ENCODE peak calls at places on chromosomes 1 and 21, in four cellular contexts. P, W, R and Z are unnamed samples.

GRCh38 chr1:227170361-227171166 is 147.7 kb downstream of the CDC42BPA start:
- DNase-seq in P (no peak), W (no peak), R (no peak), Z (no peak)

GRCh38 chr1:151716771-151717631 is at the start of gene CELF3:
- DNase-seq in P (no peak), W (peak; percentile 93), R (no peak), Z (peak; percentile 83)

GRCh38 chr1:243514927-243515326 is 259.1 kb downstream of the SDCCAG8 start:
- DNase-seq in P (no peak), W (no peak), R (no peak), Z (no peak)

GRCh38 chr1:197400522-197400902 is 132.5 kb downstream of the CRB1 start:
- DNase-seq in P (no peak), W (no peak), R (no peak), Z (no peak)

GRCh38 chr1:28526886-28527285 is 21.0 kb downstream of the RCC1 start:
- DNase-seq in P (peak; percentile 87), W (no peak), R (no peak), Z (peak; percentile 91)

GRCh38 chr1:204830671-204831585 is 39.7 kb upstream of the NFASC start:
- DNase-seq in P (no peak), W (no peak), R (no peak), Z (no peak)

GRCh38 chr1:228272831-228273571 is 65.2 kb downstream of the OBSCN start:
- DNase-seq in P (no peak), W (no peak), R (no peak), Z (no peak)

GRCh38 chr1:33383974-33384767 is 46.7 kb downstream of the PHC2 start:
- DNase-seq in P (no peak), W (no peak), R (no peak), Z (no peak)

GRCh38 chr21:35401476-35401875 is 352.4 kb upstream of the RUNX1 start:
- DNase-seq in P (no peak), W (no peak), R (no peak), Z (no peak)

GRCh38 chr1:241310451-241310850 is 46.6 kb downstream of the RGS7 start:
- DNase-seq in P (no peak), W (no peak), R (no peak), Z (no peak)

GRCh38 chr1:151251656-151252470 is 2.7 kb upstream of the PSMD4 start:
- DNase-seq in P (peak; percentile 60), W (peak; percentile 74), R (no peak), Z (peak; percentile 65)

GRCh38 chr21:45590726-45591618 is 48.7 kb upstream of the SLC19A1 start:
- DNase-seq in P (no peak), W (no peak), R (peak; percentile 48), Z (no peak)

GRCh38 chr1:98286656-98287055 is 365.8 kb upstream of the DPYD start:
- DNase-seq in P (no peak), W (no peak), R (no peak), Z (no peak)

GRCh38 chr1:16074217-16074616 is 766 bp upstream of the FAM131C start:
- DNase-seq in P (no peak), W (no peak), R (no peak), Z (no peak)

GRCh38 chr1:172637522-172637921 is 21.4 kb upstream of the FASLG start:
- DNase-seq in P (no peak), W (no peak), R (no peak), Z (no peak)

GRCh38 chr1:35894183-35894582 is 11.2 kb downstream of the AGO1 start:
- DNase-seq in P (no peak), W (no peak), R (peak; percentile 75), Z (no peak)

GRCh38 chr1:244077473-244078220 is 26.6 kb downstream of the ZBTB18 start:
- DNase-seq in P (no peak), W (no peak), R (no peak), Z (no peak)

GRCh38 chr1:209884249-209884648 is 53.8 kb upstream of the SYT14 start:
- DNase-seq in P (no peak), W (no peak), R (no peak), Z (no peak)

GRCh38 chr1:162006081-162006480 is 17.6 kb downstream of the OLFML2B start:
- DNase-seq in P (no peak), W (no peak), R (no peak), Z (no peak)

GRCh38 chr1:11768821-11769220 is 6.8 kb downstream of the C1orf167 start:
- DNase-seq in P (no peak), W (no peak), R (no peak), Z (no peak)

GRCh38 chr1:198494658-198495103 is 45.8 kb downstream of the ATP6V1G3 start:
- DNase-seq in P (no peak), W (no peak), R (no peak), Z (no peak)

GRCh38 chr1:210001751-210002150 is 63.7 kb downstream of the SYT14 start:
- DNase-seq in P (no peak), W (peak; percentile 29), R (no peak), Z (no peak)

GRCh38 chr1:223136086-223136485 is 7.0 kb downstream of the TLR5 start:
- DNase-seq in P (no peak), W (no peak), R (no peak), Z (no peak)

GRCh38 chr1:2799811-2800663 is 1.5 kb downstream of the TTC34 start:
- DNase-seq in P (no peak), W (no peak), R (no peak), Z (no peak)

GRCh38 chr1:218658899-218659298 is 313.8 kb downstream of the TGFB2 start:
- DNase-seq in P (no peak), W (no peak), R (no peak), Z (no peak)

GRCh38 chr21:44006656-44007055 is 5.5 kb upstream of the TRAPPC10 start:
- DNase-seq in P (no peak), W (no peak), R (no peak), Z (no peak)

GRCh38 chr1:163820748-163821147 is 499.0 kb downstream of the NUF2 start:
- DNase-seq in P (no peak), W (no peak), R (no peak), Z (no peak)

GRCh38 chr1:179043266-179043665 is 17.6 kb downstream of the FAM20B start:
- DNase-seq in P (no peak), W (no peak), R (no peak), Z (no peak)

GRCh38 chr1:55727010-55727409 is 511.8 kb upstream of the USP24 start:
- DNase-seq in P (no peak), W (no peak), R (no peak), Z (no peak)

GRCh38 chr1:74673351-74674111 is at the start of gene ERICH3:
- DNase-seq in P (no peak), W (peak; percentile 53), R (no peak), Z (no peak)

GRCh38 chr1:178057863-178058576 is 35.9 kb upstream of the RASAL2 start:
- DNase-seq in P (no peak), W (no peak), R (no peak), Z (no peak)

GRCh38 chr1:25875856-25876692 is 566 bp upstream of the PAQR7 start:
- DNase-seq in P (no peak), W (no peak), R (no peak), Z (no peak)

GRCh38 chr1:166197141-166197540 is 30.3 kb upstream of the FAM78B start:
- DNase-seq in P (no peak), W (no peak), R (no peak), Z (no peak)

GRCh38 chr1:196980859-196981258 is 3.5 kb downstream of the CFHR5 start:
- DNase-seq in P (no peak), W (no peak), R (no peak), Z (no peak)

GRCh38 chr1:234489692-234490065 is 10.7 kb upstream of the TARBP1 start:
- DNase-seq in P (no peak), W (no peak), R (no peak), Z (no peak)

GRCh38 chr1:234488054-234488953 is 9.3 kb upstream of the TARBP1 start:
- DNase-seq in P (no peak), W (no peak), R (no peak), Z (no peak)

GRCh38 chr1:234484991-234485739 is 6.2 kb upstream of the TARBP1 start:
- DNase-seq in P (no peak), W (no peak), R (no peak), Z (no peak)

GRCh38 chr1:234488954-234489691 is 10.1 kb upstream of the TARBP1 start:
- DNase-seq in P (no peak), W (no peak), R (no peak), Z (no peak)

GRCh38 chr1:234486858-234487830 is 8.2 kb upstream of the TARBP1 start:
- DNase-seq in P (no peak), W (peak; percentile 34), R (no peak), Z (peak; percentile 49)
- TF ChIP-seq JUND in P (no peak), W (no peak), R (no peak), Z (no peak)

GRCh38 chr1:14894811-14895524 is 258.6 kb upstream of the TMEM51 start:
- DNase-seq in P (no peak), W (no peak), R (no peak), Z (no peak)
- TF ChIP-seq JUND in P (no peak), W (no peak), R (no peak), Z (no peak)

DNA sequence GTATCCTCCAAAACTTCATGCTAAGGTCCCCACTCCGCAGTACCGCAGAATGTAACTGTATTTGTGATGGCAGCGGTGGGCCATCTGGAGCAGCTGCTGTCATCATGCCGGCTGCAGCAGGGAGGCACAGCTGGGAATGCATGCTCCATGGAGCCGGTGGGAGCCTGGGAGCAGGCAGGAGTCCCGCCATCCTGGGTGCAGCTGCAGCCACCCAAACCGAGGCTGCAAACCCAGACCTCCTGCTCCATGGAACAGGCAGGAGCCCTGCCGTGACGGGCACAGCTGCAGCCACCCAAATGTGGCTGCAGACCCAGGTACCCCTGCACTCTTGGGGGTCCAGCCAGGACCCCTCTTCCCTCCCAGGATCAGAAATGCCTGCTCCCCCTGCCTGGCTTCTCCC is 80.3 kb downstream of the SCMH1 start:
- DNase-seq in P (no peak), W (no peak), R (no peak), Z (no peak)
- TF ChIP-seq JUND in P (no peak), W (no peak), R (no peak), Z (no peak)

GRCh38 chr1:39683591-39684312 is 7.5 kb downstream of the HPCAL4 start:
- DNase-seq in P (no peak), W (peak; percentile 42), R (no peak), Z (no peak)
- TF ChIP-seq JUND in P (no peak), W (no peak), R (no peak), Z (no peak)

GRCh38 chr1:184189361-184189760 is 137.8 kb downstream of the TSEN15 start:
- DNase-seq in P (no peak), W (peak; percentile 24), R (no peak), Z (no peak)
- TF ChIP-seq JUND in P (no peak), W (no peak), R (no peak), Z (no peak)

DNA sequence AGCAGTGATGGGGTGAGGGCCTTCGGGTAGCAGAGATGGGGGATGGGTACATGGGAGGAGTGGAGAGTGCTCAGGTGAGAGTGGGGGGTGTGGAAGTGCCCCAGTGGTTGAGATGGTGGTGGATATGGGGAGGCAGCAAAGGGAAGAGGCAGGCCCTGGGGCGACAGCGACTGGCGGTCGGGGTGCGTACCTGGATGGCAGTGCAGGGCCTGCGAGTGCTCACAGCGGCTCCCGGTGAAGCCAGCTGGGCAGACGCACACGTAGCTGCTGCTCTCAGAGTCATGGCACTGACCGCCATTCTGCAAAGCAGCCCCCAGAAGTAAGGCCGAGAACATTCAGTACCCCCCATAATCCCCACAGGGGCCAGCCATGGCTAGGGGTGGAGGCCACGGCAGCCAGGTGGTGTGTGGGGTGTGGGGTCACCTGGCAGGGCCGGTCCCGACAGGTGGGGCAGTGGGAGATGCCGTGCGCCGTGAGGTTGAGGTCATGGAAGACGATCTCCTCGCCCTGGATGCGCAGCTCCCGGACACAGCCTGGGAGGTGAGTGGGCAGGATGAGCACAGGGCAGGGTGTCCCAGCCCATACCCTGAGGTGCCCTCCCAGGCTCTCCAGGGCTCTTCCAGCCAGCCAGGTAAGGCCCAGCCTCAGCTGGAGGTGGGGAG is 18.9 kb downstream of the LDLRAD2 start:
- DNase-seq in P (no peak), W (no peak), R (no peak), Z (no peak)
- TF ChIP-seq JUND in P (no peak), W (no peak), R (no peak), Z (no peak)